ENCODE peak calls at places on chromosomes 16 and 17, in five cellular contexts. X, R, T, B and V are unnamed samples.

GRCh38 chr16:26983426-26983825 is 83.3 kb upstream of the C16orf82 start:
- DNase-seq in X (no peak), R (no peak), T (no peak), B (no peak), V (no peak)

GRCh38 chr16:20398603-20399002 is 5.9 kb downstream of the PDILT start:
- DNase-seq in X (no peak), R (no peak), T (no peak), B (no peak), V (no peak)

GRCh38 chr16:22627043-22627442 is 116.4 kb downstream of the NPIPB5 start:
- DNase-seq in X (no peak), R (no peak), T (peak; percentile 67), B (no peak), V (no peak)

GRCh38 chr16:84449156-84450140 is 55.0 kb downstream of the MEAK7 start:
- DNase-seq in X (no peak), R (no peak), T (peak; percentile 42), B (no peak), V (no peak)

GRCh38 chr16:30662449-30662848 is 4.2 kb downstream of the FBRS start:
- DNase-seq in X (no peak), R (no peak), T (no peak), B (no peak), V (no peak)

GRCh38 chr17:75288784-75289121 is 480 bp downstream of the SLC25A19 start:
- DNase-seq in X (peak; percentile 25), R (peak; percentile 58), T (peak; percentile 10), B (no peak), V (peak; percentile 87)

GRCh38 chr17:37191219-37191618 is 184.6 kb upstream of the C17orf78 start:
- DNase-seq in X (no peak), R (no peak), T (no peak), B (no peak), V (no peak)

GRCh38 chr16:85557083-85557975 is 55.8 kb upstream of the GSE1 start:
- DNase-seq in X (no peak), R (no peak), T (no peak), B (no peak), V (no peak)